ENCODE peak calls at places on chromosome 2, in seven cellular contexts. J is activated CD8-positive, alpha-beta T cell treated with anti-CD3 and anti-CD28 coated beads for 36 hours; S is neural progenitor cell; R is MG63; C is psoas muscle; I is H7; P is nucleus accumbens. T is an unnamed sample.
A peak's percentile ranks its signal among the peaks of the same experiment; 100 is the strongest.

GRCh38 chr2:33877348-33878016 is 278.4 kb upstream of the FAM98A start:
- DNase-seq in J (no peak), S (no peak), R (no peak), C (no peak), I (no peak), P (no peak), T (no peak)

GRCh38 chr2:4674007-4674406 is 970.6 kb downstream of the DCDC2C start:
- DNase-seq in J (peak; percentile 45), S (no peak), R (no peak), C (no peak), I (no peak), P (no peak), T (no peak)

GRCh38 chr2:68336192-68336591 is 16.4 kb upstream of the CNRIP1 start:
- DNase-seq in J (no peak), S (no peak), R (no peak), C (no peak), I (no peak), P (no peak), T (no peak)

GRCh38 chr2:241390301-241391206 is 34.5 kb downstream of the FARP2 start:
- DNase-seq in J (peak; percentile 45), S (no peak), R (no peak), C (no peak), I (no peak), P (no peak), T (no peak)

GRCh38 chr2:234130734-234131133 is 80.2 kb downstream of the SPP2 start:
- DNase-seq in J (no peak), S (peak; percentile 9), R (no peak), C (no peak), I (no peak), P (peak; percentile 8), T (no peak)

GRCh38 chr2:1830936-1831616 is 86.8 kb upstream of the PXDN start:
- DNase-seq in J (no peak), S (no peak), R (no peak), C (no peak), I (no peak), P (no peak), T (peak; percentile 86)

GRCh38 chr2:10097352-10098148 is 17.3 kb upstream of the CYS1 start:
- DNase-seq in J (peak; percentile 48), S (peak; percentile 85), R (peak; percentile 71), C (peak; percentile 77), I (peak; percentile 95), P (no peak), T (peak; percentile 98)

GRCh38 chr2:151246152-151246551 is 15.5 kb downstream of the RBM43 start:
- DNase-seq in J (no peak), S (no peak), R (no peak), C (no peak), I (no peak), P (no peak), T (no peak)

GRCh38 chr2:230942371-230942770 is 17.3 kb upstream of the GPR55 start:
- DNase-seq in J (no peak), S (no peak), R (no peak), C (no peak), I (peak; percentile 73), P (no peak), T (peak; percentile 53)

GRCh38 chr2:217737127-217737526 is 265.7 kb downstream of the TNS1 start:
- DNase-seq in J (no peak), S (no peak), R (no peak), C (no peak), I (no peak), P (no peak), T (no peak)

GRCh38 chr2:12035029-12035720 is 288.7 kb downstream of the LPIN1 start:
- DNase-seq in J (no peak), S (no peak), R (no peak), C (no peak), I (no peak), P (no peak), T (no peak)

GRCh38 chr2:26190369-26190768 is 17.5 kb downstream of the GAREM2 start:
- DNase-seq in J (no peak), S (no peak), R (no peak), C (no peak), I (no peak), P (no peak), T (no peak)

GRCh38 chr2:69231760-69232277 is 155.2 kb downstream of the GFPT1 start:
- DNase-seq in J (no peak), S (no peak), R (no peak), C (no peak), I (no peak), P (no peak), T (no peak)

GRCh38 chr2:21643180-21643579 is 519.4 kb downstream of the TDRD15 start:
- DNase-seq in J (no peak), S (no peak), R (peak; percentile 23), C (no peak), I (peak; percentile 29), P (no peak), T (no peak)

GRCh38 chr2:200451506-200451905 is 58.4 kb downstream of the KCTD18 start:
- DNase-seq in J (no peak), S (no peak), R (no peak), C (no peak), I (no peak), P (no peak), T (no peak)

GRCh38 chr2:132991464-132992045 is 321.6 kb upstream of the LYPD1 start:
- DNase-seq in J (no peak), S (no peak), R (no peak), C (no peak), I (no peak), P (no peak), T (no peak)

GRCh38 chr2:167134381-167135072 is 246.2 kb downstream of the XIRP2 start:
- DNase-seq in J (no peak), S (no peak), R (peak; percentile 48), C (no peak), I (no peak), P (no peak), T (peak; percentile 44)

GRCh38 chr2:238302076-238302475 is 13.7 kb upstream of the PER2 start:
- DNase-seq in J (no peak), S (no peak), R (no peak), C (no peak), I (no peak), P (no peak), T (no peak)

GRCh38 chr2:200322607-200323006 is 16.1 kb downstream of the SPATS2L start:
- DNase-seq in J (no peak), S (no peak), R (no peak), C (no peak), I (no peak), P (no peak), T (no peak)

GRCh38 chr2:240822280-240822847 is 2.3 kb upstream of the KIF1A start:
- DNase-seq in J (no peak), S (no peak), R (no peak), C (peak; percentile 45), I (peak; percentile 56), P (no peak), T (peak; percentile 71)

GRCh38 chr2:119638891-119639539 is 40.0 kb upstream of the TMEM177 start:
- DNase-seq in J (no peak), S (peak; percentile 66), R (no peak), C (no peak), I (peak; percentile 58), P (peak; percentile 11), T (no peak)

GRCh38 chr2:75587954-75588587 is 27.3 kb upstream of the EVA1A start:
- DNase-seq in J (no peak), S (no peak), R (peak; percentile 78), C (no peak), I (no peak), P (no peak), T (no peak)

GRCh38 chr2:205408690-205409089 is 273.6 kb upstream of the NRP2 start:
- DNase-seq in J (no peak), S (no peak), R (no peak), C (no peak), I (no peak), P (no peak), T (no peak)

GRCh38 chr2:180016937-180017336 is 9.8 kb upstream of the CWC22 start:
- DNase-seq in J (no peak), S (no peak), R (no peak), C (no peak), I (no peak), P (no peak), T (no peak)

GRCh38 chr2:26925100-26925791 is 45.2 kb upstream of the MAPRE3 start:
- DNase-seq in J (no peak), S (peak; percentile 69), R (no peak), C (no peak), I (peak; percentile 57), P (no peak), T (peak; percentile 36)

GRCh38 chr2:23380562-23381065 is 4.4 kb upstream of the KLHL29 start:
- DNase-seq in J (peak; percentile 81), S (no peak), R (peak; percentile 32), C (no peak), I (no peak), P (no peak), T (no peak)

GRCh38 chr2:55113976-55114564 is 63.8 kb upstream of the RTN4 start:
- DNase-seq in J (no peak), S (no peak), R (no peak), C (no peak), I (no peak), P (no peak), T (no peak)

GRCh38 chr2:46695283-46695682 is 215.9 kb downstream of the TMEM247 start:
- DNase-seq in J (no peak), S (no peak), R (peak; percentile 24), C (no peak), I (no peak), P (no peak), T (no peak)

GRCh38 chr2:74021407-74021755 is 36.7 kb downstream of the TET3 start:
- DNase-seq in J (no peak), S (no peak), R (no peak), C (no peak), I (no peak), P (no peak), T (no peak)